ENCODE peak calls at places on chromosome 9, in six cellular contexts. E is cardiac fibroblast, Z is Caco-2, J is skeletal muscle cell, P is GM12865, Y is mucosa of descending colon. V is an unnamed sample.

GRCh38 chr9:72326643-72327042 is 38.4 kb downstream of the ZFAND5 start:
- DNase-seq in E (peak; percentile 17), Z (no peak), J (no peak), P (no peak), Y (no peak), V (no peak)

GRCh38 chr9:16344343-16344742 is 526.1 kb downstream of the BNC2 start:
- DNase-seq in E (peak; percentile 95), Z (no peak), J (peak; percentile 91), P (no peak), Y (no peak), V (peak; percentile 42)

GRCh38 chr9:114174876-114175771 is 19.8 kb downstream of the COL27A1 start:
- DNase-seq in E (peak; percentile 45), Z (peak; percentile 47), J (no peak), P (no peak), Y (no peak), V (no peak)

GRCh38 chr9:16521868-16522381 is 348.5 kb downstream of the BNC2 start:
- DNase-seq in E (peak; percentile 79), Z (no peak), J (peak; percentile 60), P (no peak), Y (peak; percentile 40), V (no peak)

GRCh38 chr9:1978941-1979340 is 36.2 kb upstream of the SMARCA2 start:
- DNase-seq in E (peak; percentile 62), Z (no peak), J (peak; percentile 30), P (no peak), Y (no peak), V (no peak)

GRCh38 chr9:71223953-71224538 is 102.6 kb upstream of the TRPM3 start:
- DNase-seq in E (no peak), Z (peak; percentile 0), J (no peak), P (no peak), Y (no peak), V (peak; percentile 35)

GRCh38 chr9:76607730-76608475 is 148.9 kb downstream of the GCNT1 start:
- DNase-seq in E (no peak), Z (no peak), J (no peak), P (no peak), Y (no peak), V (no peak)

GRCh38 chr9:107982735-107983134 is 493.2 kb upstream of the KLF4 start:
- DNase-seq in E (no peak), Z (no peak), J (no peak), P (no peak), Y (no peak), V (no peak)

GRCh38 chr9:133276923-133277322 is 1.9 kb upstream of the ABO start:
- DNase-seq in E (no peak), Z (no peak), J (no peak), P (no peak), Y (no peak), V (no peak)

GRCh38 chr9:131827821-131828369 is 88.0 kb upstream of the RAPGEF1 start:
- DNase-seq in E (no peak), Z (no peak), J (no peak), P (no peak), Y (peak; percentile 38), V (no peak)

GRCh38 chr9:76180541-76180940 is 213.7 kb downstream of the RFK start:
- DNase-seq in E (no peak), Z (peak; percentile 25), J (no peak), P (no peak), Y (no peak), V (no peak)

GRCh38 chr9:86257406-86257805 is 2.1 kb downstream of the C9orf153 start:
- DNase-seq in E (no peak), Z (no peak), J (no peak), P (no peak), Y (no peak), V (no peak)

GRCh38 chr9:22111176-22111870 is 102.2 kb upstream of the CDKN2B start:
- DNase-seq in E (peak; percentile 54), Z (no peak), J (no peak), P (no peak), Y (no peak), V (no peak)

GRCh38 chr9:37329576-37329975 is 92.9 kb upstream of the GRHPR start:
- DNase-seq in E (peak; percentile 69), Z (peak; percentile 20), J (no peak), P (peak; percentile 75), Y (no peak), V (no peak)

GRCh38 chr9:110152704-110153374 is 55.1 kb downstream of the C9orf152 start:
- DNase-seq in E (peak; percentile 78), Z (peak; percentile 68), J (no peak), P (peak; percentile 68), Y (no peak), V (peak; percentile 38)

GRCh38 chr9:104075801-104076753 is 18.0 kb upstream of the SMC2 start:
- DNase-seq in E (peak; percentile 85), Z (no peak), J (peak; percentile 89), P (no peak), Y (no peak), V (no peak)

DNA sequence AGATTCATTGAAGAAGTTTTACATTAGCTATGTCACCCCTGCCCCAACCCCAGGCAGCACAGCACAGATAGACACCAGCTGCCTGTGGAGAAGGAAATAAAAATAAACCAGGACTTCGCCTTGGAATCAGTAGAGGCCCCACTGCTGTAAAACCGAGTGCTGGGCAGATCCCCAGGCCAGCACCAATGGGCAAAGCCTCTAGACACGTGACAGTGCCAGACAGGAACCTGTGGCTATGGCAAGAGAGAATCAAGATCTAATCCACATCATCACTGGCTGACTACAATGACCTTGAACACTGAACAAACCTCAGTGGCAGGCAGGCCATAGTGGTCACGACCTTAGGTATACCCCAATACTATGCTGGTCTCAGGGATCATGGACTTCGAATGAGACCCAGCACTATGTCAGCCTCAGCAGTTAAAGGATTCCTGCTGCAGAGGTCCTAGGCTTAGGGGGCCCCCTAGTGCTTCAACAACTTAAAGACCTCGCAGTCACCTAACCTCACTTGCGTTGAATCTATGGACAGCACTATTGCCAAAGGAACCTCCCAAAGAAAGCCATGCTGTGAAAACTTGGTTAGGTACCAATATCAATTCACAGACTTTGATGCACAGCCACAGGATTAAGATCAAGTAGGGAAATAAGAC is 2118.6 kb upstream of the C9orf72 start:
- DNase-seq in E (peak; percentile 69), Z (peak; percentile 41), J (peak; percentile 9), P (peak; percentile 21), Y (no peak), V (peak; percentile 65)
- H3K4me3 ChIP-seq in E (no peak overlapping the region), Z (no peak overlapping the region), J (no peak overlapping the region), P (no peak overlapping the region), Y (no peak overlapping the region), V (no peak overlapping the region)

DNA sequence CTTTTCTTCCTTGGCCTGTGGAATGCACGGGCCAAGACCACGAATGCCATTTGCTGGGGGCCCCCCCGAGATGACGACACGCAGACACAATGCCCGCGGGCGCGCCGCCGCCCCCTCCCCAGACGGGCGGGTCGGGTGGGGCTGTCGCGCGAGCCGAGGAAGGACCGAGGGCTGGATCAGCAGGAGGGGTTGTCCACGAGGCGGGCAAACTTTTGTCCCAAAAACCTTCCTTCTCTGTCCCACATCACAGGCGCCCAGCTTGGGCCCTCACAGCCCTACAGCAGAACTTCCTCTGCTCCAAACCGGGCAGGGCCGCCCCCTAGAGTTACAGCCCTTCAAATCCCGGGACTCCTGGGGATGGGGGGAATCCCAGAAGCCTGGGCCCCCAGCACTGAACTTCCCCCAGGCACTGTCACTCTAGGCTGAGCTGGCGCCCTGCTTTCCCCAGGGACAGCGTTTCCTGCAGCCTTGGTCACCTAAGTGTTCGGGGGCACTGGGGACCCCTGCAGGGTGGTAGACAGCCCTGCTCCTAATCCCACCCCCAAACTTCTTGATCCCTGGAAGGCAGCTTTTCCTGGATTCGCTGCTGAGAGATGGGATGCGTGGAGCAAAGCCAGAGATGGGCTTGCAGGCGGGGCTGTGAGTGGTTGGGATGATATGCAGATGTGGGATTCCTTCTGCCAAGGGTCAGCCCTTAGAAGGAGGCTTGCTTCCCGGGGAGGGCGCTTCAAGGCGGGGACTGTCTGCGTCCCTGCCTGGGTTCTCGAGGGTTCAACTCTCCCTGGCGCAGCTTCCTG is 980 bp downstream of the COL5A1 start:
- DNase-seq in E (peak; percentile 77), Z (peak; percentile 17), J (no peak), P (no peak), Y (peak; percentile 65), V (peak; percentile 42)
- H3K4me3 ChIP-seq in E (peak overlapping the region; percentile 84), Z (no peak overlapping the region), J (peak overlapping the region; percentile 85), P (no peak overlapping the region), Y (peak overlapping the region; percentile 40), V (peak overlapping the region; percentile 71)

GRCh38 chr9:15206949-15207696 is 99.9 kb downstream of the TTC39B start:
- DNase-seq in E (peak; percentile 25), Z (no peak), J (no peak), P (no peak), Y (no peak), V (no peak)

GRCh38 chr9:15211160-15211993 is 95.6 kb downstream of the TTC39B start:
- DNase-seq in E (peak; percentile 87), Z (peak; percentile 75), J (peak; percentile 42), P (peak; percentile 79), Y (no peak), V (peak; percentile 77)

GRCh38 chr9:15213249-15213648 is 93.8 kb downstream of the TTC39B start:
- DNase-seq in E (no peak), Z (no peak), J (no peak), P (no peak), Y (no peak), V (no peak)

DNA sequence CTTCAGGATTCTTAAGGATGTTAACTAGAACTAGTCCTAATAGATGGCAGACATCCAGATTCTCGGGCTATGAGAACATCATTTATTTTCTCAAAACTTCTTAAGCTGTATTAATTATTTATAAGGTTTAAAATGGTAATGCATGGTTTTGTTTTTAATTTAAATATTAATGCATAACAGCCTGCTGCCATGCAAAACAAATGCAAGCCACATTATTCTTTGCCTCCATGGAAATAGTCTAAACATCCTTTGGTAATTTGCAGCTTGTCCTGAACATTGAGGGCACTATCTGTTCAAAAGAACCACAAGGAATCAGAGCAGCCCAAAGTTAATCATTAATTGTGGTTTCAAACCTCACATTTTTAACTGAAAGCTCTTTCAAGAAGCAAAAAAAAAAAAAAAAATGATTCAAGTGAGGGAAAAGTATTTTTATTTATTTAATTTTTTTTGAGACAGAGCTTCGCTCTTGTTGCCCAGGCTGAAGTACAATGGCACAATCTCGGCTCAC is 95.0 kb downstream of the TTC39B start:
- DNase-seq in E (peak; percentile 41), Z (no peak), J (no peak), P (no peak), Y (no peak), V (no peak)
- H3K4me3 ChIP-seq in E (no peak overlapping the region), Z (no peak overlapping the region), J (no peak overlapping the region), P (no peak overlapping the region), Y (no peak overlapping the region), V (no peak overlapping the region)

GRCh38 chr9:137253717-137254623 is 1.2 kb upstream of the NELFB start:
- DNase-seq in E (peak; percentile 22), Z (peak; percentile 50), J (no peak), P (no peak), Y (no peak), V (no peak)

GRCh38 chr9:137255448-137256114 is 454 bp downstream of the NELFB start:
- DNase-seq in E (peak; percentile 43), Z (no peak), J (no peak), P (peak; percentile 66), Y (peak; percentile 84), V (no peak)

GRCh38 chr9:137254624-137255447 is at the start of gene NELFB:
- DNase-seq in E (peak; percentile 84), Z (peak; percentile 98), J (peak; percentile 41), P (peak; percentile 94), Y (peak; percentile 95), V (peak; percentile 67)

GRCh38 chr9:137256362-137256761 is 1.2 kb downstream of the NELFB start:
- DNase-seq in E (no peak), Z (no peak), J (no peak), P (no peak), Y (no peak), V (no peak)

DNA sequence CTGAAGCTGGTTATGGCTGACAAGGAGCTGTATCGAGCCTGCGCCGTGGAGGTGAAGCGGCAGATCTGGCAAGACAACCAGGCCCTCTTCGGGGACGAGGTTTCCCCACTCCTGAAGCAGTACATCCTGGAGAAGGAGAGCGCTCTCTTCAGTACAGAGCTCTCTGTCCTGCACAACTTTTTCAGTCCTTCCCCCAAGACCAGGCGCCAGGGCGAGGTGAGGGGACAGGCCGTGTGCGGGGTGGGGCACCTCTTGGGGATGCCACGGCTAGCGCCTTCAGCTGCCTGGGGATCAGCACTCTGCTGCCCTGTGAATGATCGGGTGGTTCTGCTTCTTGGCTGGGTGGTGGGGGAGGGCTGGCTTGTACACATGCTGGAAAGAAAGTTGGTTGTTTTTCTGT is 1.7 kb downstream of the NELFB start:
- DNase-seq in E (no peak), Z (no peak), J (no peak), P (no peak), Y (no peak), V (no peak)
- H3K4me3 ChIP-seq in E (no peak overlapping the region), Z (peak overlapping the region; percentile 1), J (no peak overlapping the region), P (no peak overlapping the region), Y (no peak overlapping the region), V (peak overlapping the region; percentile 98)

V was measured in NT2/D1.